ENCODE peak calls at places on chromosomes 2 and 18, in eight cellular contexts. L, Z, X, K, T, Y, H and C are unnamed samples. For H3K4me1, the result is how much of the 10 kb centered on the place peaks cover.

GRCh38 chr2:197079832-197080555 is 153.5 kb upstream of the PGAP1 start:
- DNase-seq in Z (no peak), H (no peak), K (no peak), T (no peak), Y (no peak), L (no peak), X (peak), C (no peak)

GRCh38 chr2:113886479-113887383 is 3.2 kb upstream of the ACTR3 start:
- DNase-seq in T (no peak), Y (peak), K (peak), L (no peak), X (peak), H (peak), Z (peak), C (peak)

GRCh38 chr2:88603146-88603545 is 24.1 kb downstream of the EIF2AK3 start:
- DNase-seq in X (peak), L (no peak), H (no peak), Y (no peak), Z (no peak), K (no peak), T (no peak), C (peak)

GRCh38 chr2:9975805-9976447 is 24.4 kb downstream of the GRHL1 start:
- DNase-seq in Y (peak), H (no peak), Z (no peak), K (peak), T (no peak), X (peak), L (peak), C (peak)

GRCh38 chr2:155310589-155310988 is 612.1 kb downstream of the KCNJ3 start:
- DNase-seq in Z (no peak), Y (no peak), X (no peak), T (no peak), H (peak), K (peak), L (no peak), C (no peak)

GRCh38 chr2:102050854-102051391 is 59.2 kb downstream of the IL1R2 start:
- DNase-seq in Z (no peak), K (no peak), H (no peak), Y (peak), X (peak), T (peak), L (no peak), C (peak)

GRCh38 chr2:229714080-229714735 is at the start of gene DNER:
- DNase-seq in Z (peak), L (no peak), K (no peak), H (peak), T (no peak), Y (no peak), X (no peak), C (peak)

GRCh38 chr2:2795438-2796091 is 464.5 kb upstream of the MYT1L start:
- DNase-seq in X (no peak), Z (no peak), T (peak), K (no peak), Y (no peak), L (no peak), H (no peak), C (no peak)

GRCh38 chr2:233489666-233490065 is 76.9 kb downstream of the USP40 start:
- DNase-seq in H (no peak), X (peak), Y (no peak), Z (no peak), K (no peak), L (no peak), T (no peak), C (peak)

GRCh38 chr2:98477036-98477435 is 32.4 kb downstream of the INPP4A start:
- DNase-seq in H (no peak), K (no peak), Z (no peak), Y (no peak), L (no peak), T (no peak), X (no peak), C (no peak)

GRCh38 chr2:131011481-131011880 is 81.8 kb downstream of the FAM168B start:
- DNase-seq in L (no peak), X (no peak), H (no peak), T (no peak), Z (no peak), Y (no peak), K (no peak), C (no peak)

GRCh38 chr18:56740645-56741044 is 89.5 kb downstream of the WDR7 start:
- DNase-seq in Y (no peak), H (no peak), T (no peak), L (no peak), K (no peak), X (no peak), Z (no peak), C (no peak)

GRCh38 chr2:100819365-100820345 is at the start of gene NPAS2:
- DNase-seq in H (no peak), T (peak), L (no peak), X (peak), Z (no peak), Y (peak), K (peak), C (peak)

GRCh38 chr2:191539068-191539467 is 138.9 kb upstream of the NABP1 start:
- DNase-seq in X (peak), Y (no peak), K (no peak), L (no peak), H (peak), Z (no peak), T (no peak), C (no peak)

GRCh38 chr2:107648781-107649413 is 177.8 kb upstream of the RGPD4 start:
- DNase-seq in T (no peak), X (no peak), Y (no peak), L (no peak), H (no peak), Z (no peak), K (no peak), C (no peak)

GRCh38 chr2:17296676-17297075 is 221.6 kb downstream of the RAD51AP2 start:
- DNase-seq in K (no peak), T (no peak), L (no peak), X (no peak), H (no peak), Z (no peak), Y (no peak), C (no peak)

GRCh38 chr2:14634223-14634884 is 1.8 kb downstream of the LRATD1 start:
- DNase-seq in Y (peak), L (no peak), Z (no peak), K (peak), X (peak), H (no peak), T (peak), C (peak)

GRCh38 chr18:79068299-79068945 is 772 bp upstream of the ATP9B start:
- DNase-seq in X (no peak), T (no peak), Z (no peak), Y (no peak), L (no peak), K (no peak), H (no peak), C (no peak)

GRCh38 chr2:238459081-238459629 is 32.4 kb downstream of the ASB1 start:
- DNase-seq in K (no peak), H (no peak), X (peak), T (peak), Y (peak), L (no peak), Z (no peak), C (peak)

GRCh38 chr2:234795272-234795920 is 156.4 kb upstream of the SH3BP4 start:
- DNase-seq in K (no peak), Z (no peak), Y (no peak), T (no peak), H (no peak), L (no peak), X (peak), C (no peak)

GRCh38 chr2:153575171-153575853 is 96.8 kb upstream of the RPRM start:
- DNase-seq in H (no peak), Z (no peak), X (no peak), L (no peak), T (no peak), K (no peak), Y (no peak), C (no peak)

GRCh38 chr2:75021672-75022071 is 63.2 kb downstream of the POLE4 start:
- DNase-seq in L (no peak), Z (no peak), H (no peak), X (peak), K (no peak), T (no peak), Y (no peak), C (no peak)

GRCh38 chr2:151733781-151734672 is at the start of gene NEB:
- DNase-seq in K (no peak), H (no peak), X (no peak), L (no peak), Z (no peak), T (no peak), Y (no peak), C (no peak)

GRCh38 chr2:150266931-150267330 is 220.5 kb downstream of the RND3 start:
- DNase-seq in Y (no peak), H (no peak), T (no peak), Z (no peak), K (no peak), L (no peak), X (no peak), C (no peak)

GRCh38 chr2:217801115-217801531 is 201.7 kb downstream of the TNS1 start:
- DNase-seq in H (no peak), X (no peak), K (no peak), Y (no peak), L (no peak), Z (no peak), T (peak), C (no peak)

GRCh38 chr2:217802261-217802660 is 200.5 kb downstream of the TNS1 start:
- DNase-seq in K (no peak), Y (no peak), Z (no peak), T (peak), L (no peak), H (no peak), X (no peak), C (no peak)

GRCh38 chr2:217800433-217801114 is 202.2 kb downstream of the TNS1 start:
- DNase-seq in L (no peak), X (no peak), Z (no peak), T (peak), H (no peak), K (no peak), Y (no peak), C (no peak)

GRCh38 chr2:217802876-217803638 is 199.7 kb downstream of the TNS1 start:
- DNase-seq in Z (no peak), K (no peak), X (no peak), H (no peak), L (no peak), Y (no peak), T (peak), C (no peak)

DNA sequence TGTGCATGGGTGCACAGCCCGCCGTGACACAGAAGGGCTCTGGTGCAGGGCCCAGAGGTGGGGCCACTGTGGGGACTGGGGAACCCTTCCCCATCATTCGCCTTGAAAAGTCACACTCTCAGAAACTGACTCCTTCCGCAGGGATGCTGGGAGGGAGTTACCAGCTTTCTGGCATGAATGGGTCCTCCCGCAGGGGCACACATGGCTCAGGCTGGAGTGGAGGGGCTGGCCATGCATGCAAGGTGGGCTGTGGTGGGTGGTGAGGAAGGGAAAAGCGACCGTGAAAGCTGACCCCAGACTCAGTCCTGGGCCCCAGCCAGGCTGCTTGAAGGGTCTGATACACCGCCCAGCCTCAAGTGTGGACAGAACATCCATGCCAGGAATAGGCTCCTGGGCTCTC is 201.1 kb downstream of the TNS1 start:
- DNase-seq in K (no peak), X (no peak), L (no peak), H (no peak), Y (no peak), T (peak), Z (no peak), C (no peak)
- H3K4me1 ChIP-seq in K (under half), X (under half), L (under half), H (under half), Y (under half), T (under half), Z (under half), C (under half)

GRCh38 chr2:224572338-224572737 is 12.8 kb downstream of the CUL3 start:
- DNase-seq in L (no peak), H (no peak), Z (no peak), T (no peak), X (no peak), K (no peak), Y (no peak), C (no peak)
- H3K4me1 ChIP-seq in L (under half), H (half or more), Z (half or more), T (under half), X (under half), K (under half), Y (under half), C (under half)

GRCh38 chr2:36701391-36701795 is 4.9 kb downstream of the VIT start:
- DNase-seq in L (peak), Y (no peak), H (no peak), X (peak), Z (no peak), T (no peak), K (peak), C (no peak)
- H3K4me1 ChIP-seq in L (half or more), Y (under half), H (under half), X (under half), Z (under half), T (under half), K (under half), C (under half)

GRCh38 chr2:42786561-42787345 is 5.6 kb downstream of the HAAO start:
- DNase-seq in K (no peak), T (no peak), L (no peak), H (no peak), Y (no peak), Z (no peak), X (no peak), C (peak)
- H3K4me1 ChIP-seq in K (under half), T (under half), L (under half), H (under half), Y (under half), Z (under half), X (under half), C (under half)